ENCODE peak calls at places on chromosomes 4 and X, in six cellular contexts. One of them, this sample, is unnamed.

GRCh38 chr4:10243856-10244255 is 127.3 kb upstream of the WDR1 start:
- DNase-seq in neuronal stem cell: no peak
- DNase-seq in GM23248: no peak
- DNase-seq in gastrocnemius medialis: no peak
- DNase-seq in Peyer's patch: no peak
- DNase-seq in body of pancreas: no peak
- DNase-seq in this sample: no peak

GRCh38 chrX:67114635-67115034 is 429.2 kb upstream of the AR start:
- DNase-seq in neuronal stem cell: no peak
- DNase-seq in GM23248: no peak
- DNase-seq in gastrocnemius medialis: no peak
- DNase-seq in Peyer's patch: no peak
- DNase-seq in body of pancreas: no peak
- DNase-seq in this sample: no peak

GRCh38 chrX:21438792-21439191 is 64.6 kb downstream of the CNKSR2 start:
- DNase-seq in neuronal stem cell: no peak
- DNase-seq in GM23248: no peak
- DNase-seq in gastrocnemius medialis: no peak
- DNase-seq in Peyer's patch: no peak
- DNase-seq in body of pancreas: no peak
- DNase-seq in this sample: peak; percentile 19

GRCh38 chr4:41391271-41391670 is 134.5 kb downstream of the UCHL1 start:
- DNase-seq in neuronal stem cell: no peak
- DNase-seq in GM23248: no peak
- DNase-seq in gastrocnemius medialis: no peak
- DNase-seq in Peyer's patch: no peak
- DNase-seq in body of pancreas: no peak
- DNase-seq in this sample: no peak

GRCh38 chr4:95219109-95219508 is 329.7 kb downstream of the UNC5C start:
- DNase-seq in neuronal stem cell: no peak
- DNase-seq in GM23248: peak; percentile 91
- DNase-seq in gastrocnemius medialis: no peak
- DNase-seq in Peyer's patch: no peak
- DNase-seq in body of pancreas: no peak
- DNase-seq in this sample: no peak

GRCh38 chr4:122099896-122100295 is 52.2 kb upstream of the BLTP1 start:
- DNase-seq in neuronal stem cell: no peak
- DNase-seq in GM23248: peak; percentile 5
- DNase-seq in gastrocnemius medialis: no peak
- DNase-seq in Peyer's patch: no peak
- DNase-seq in body of pancreas: no peak
- DNase-seq in this sample: no peak

GRCh38 chr4:128241425-128241913 is 46.1 kb downstream of the PGRMC2 start:
- DNase-seq in neuronal stem cell: no peak
- DNase-seq in GM23248: peak; percentile 93
- DNase-seq in gastrocnemius medialis: no peak
- DNase-seq in Peyer's patch: no peak
- DNase-seq in body of pancreas: no peak
- DNase-seq in this sample: no peak

GRCh38 chr4:185587444-185588161 is 52.3 kb upstream of the PDLIM3 start:
- DNase-seq in neuronal stem cell: no peak
- DNase-seq in GM23248: no peak
- DNase-seq in gastrocnemius medialis: no peak
- DNase-seq in Peyer's patch: peak; percentile 38
- DNase-seq in body of pancreas: no peak
- DNase-seq in this sample: peak; percentile 71

GRCh38 chrX:97398030-97398551 is 514.4 kb downstream of the RPA4 start:
- DNase-seq in neuronal stem cell: no peak
- DNase-seq in GM23248: no peak
- DNase-seq in gastrocnemius medialis: no peak
- DNase-seq in Peyer's patch: no peak
- DNase-seq in body of pancreas: no peak
- DNase-seq in this sample: no peak

GRCh38 chr4:182023469-182023868 is 219.7 kb upstream of the TENM3 start:
- DNase-seq in neuronal stem cell: no peak
- DNase-seq in GM23248: no peak
- DNase-seq in gastrocnemius medialis: no peak
- DNase-seq in Peyer's patch: no peak
- DNase-seq in body of pancreas: no peak
- DNase-seq in this sample: no peak

GRCh38 chrX:16743604-16744325 is 24.4 kb downstream of the SYAP1 start:
- DNase-seq in neuronal stem cell: no peak
- DNase-seq in GM23248: peak; percentile 80
- DNase-seq in gastrocnemius medialis: no peak
- DNase-seq in Peyer's patch: no peak
- DNase-seq in body of pancreas: no peak
- DNase-seq in this sample: no peak

GRCh38 chr4:120718979-120719566 is 203.5 kb downstream of the PRDM5 start:
- DNase-seq in neuronal stem cell: no peak
- DNase-seq in GM23248: peak; percentile 65
- DNase-seq in gastrocnemius medialis: no peak
- DNase-seq in Peyer's patch: no peak
- DNase-seq in body of pancreas: no peak
- DNase-seq in this sample: peak; percentile 7

GRCh38 chrX:72576161-72576896 is 3.7 kb upstream of the HDAC8 start:
- DNase-seq in neuronal stem cell: no peak
- DNase-seq in GM23248: peak; percentile 70
- DNase-seq in gastrocnemius medialis: peak; percentile 6
- DNase-seq in Peyer's patch: no peak
- DNase-seq in body of pancreas: peak; percentile 26
- DNase-seq in this sample: no peak

GRCh38 chr4:46124773-46125172 is 919 bp upstream of the GABRG1 start:
- DNase-seq in neuronal stem cell: peak; percentile 79
- DNase-seq in GM23248: peak; percentile 1
- DNase-seq in gastrocnemius medialis: no peak
- DNase-seq in Peyer's patch: no peak
- DNase-seq in body of pancreas: peak; percentile 3
- DNase-seq in this sample: no peak

GRCh38 chrX:107549504-107549903 is 78.8 kb upstream of the PRPS1 start:
- DNase-seq in neuronal stem cell: no peak
- DNase-seq in GM23248: no peak
- DNase-seq in gastrocnemius medialis: no peak
- DNase-seq in Peyer's patch: no peak
- DNase-seq in body of pancreas: no peak
- DNase-seq in this sample: peak; percentile 32

GRCh38 chr4:112563431-112564200 is 47.6 kb upstream of the NEUROG2 start:
- DNase-seq in neuronal stem cell: no peak
- DNase-seq in GM23248: no peak
- DNase-seq in gastrocnemius medialis: no peak
- DNase-seq in Peyer's patch: no peak
- DNase-seq in body of pancreas: no peak
- DNase-seq in this sample: no peak

GRCh38 chr4:7739077-7739917 is 200.4 kb downstream of the AFAP1 start:
- DNase-seq in neuronal stem cell: no peak
- DNase-seq in GM23248: no peak
- DNase-seq in gastrocnemius medialis: no peak
- DNase-seq in Peyer's patch: no peak
- DNase-seq in body of pancreas: no peak
- DNase-seq in this sample: no peak

GRCh38 chr4:53935780-53936179 is 128.6 kb downstream of the CHIC2 start:
- DNase-seq in neuronal stem cell: no peak
- DNase-seq in GM23248: peak; percentile 84
- DNase-seq in gastrocnemius medialis: no peak
- DNase-seq in Peyer's patch: no peak
- DNase-seq in body of pancreas: no peak
- DNase-seq in this sample: no peak

GRCh38 chrX:137031517-137032377 is 2.0 kb downstream of the GPR101 start:
- DNase-seq in neuronal stem cell: no peak
- DNase-seq in GM23248: peak; percentile 55
- DNase-seq in gastrocnemius medialis: no peak
- DNase-seq in Peyer's patch: no peak
- DNase-seq in body of pancreas: no peak
- DNase-seq in this sample: peak; percentile 41

GRCh38 chr4:65344278-65344825 is 325.9 kb downstream of the EPHA5 start:
- DNase-seq in neuronal stem cell: no peak
- DNase-seq in GM23248: no peak
- DNase-seq in gastrocnemius medialis: no peak
- DNase-seq in Peyer's patch: no peak
- DNase-seq in body of pancreas: no peak
- DNase-seq in this sample: no peak

GRCh38 chr4:87982446-87982845 is 6.9 kb downstream of the SPP1 start:
- DNase-seq in neuronal stem cell: no peak
- DNase-seq in GM23248: no peak
- DNase-seq in gastrocnemius medialis: no peak
- DNase-seq in Peyer's patch: no peak
- DNase-seq in body of pancreas: no peak
- DNase-seq in this sample: no peak

GRCh38 chr4:20019310-20020015 is 232.2 kb upstream of the SLIT2 start:
- DNase-seq in neuronal stem cell: no peak
- DNase-seq in GM23248: peak; percentile 59
- DNase-seq in gastrocnemius medialis: no peak
- DNase-seq in Peyer's patch: no peak
- DNase-seq in body of pancreas: no peak
- DNase-seq in this sample: no peak

GRCh38 chrX:78527263-78527662 is 131.9 kb downstream of the RTL3 start:
- DNase-seq in neuronal stem cell: no peak
- DNase-seq in GM23248: peak; percentile 80
- DNase-seq in gastrocnemius medialis: no peak
- DNase-seq in Peyer's patch: no peak
- DNase-seq in body of pancreas: no peak
- DNase-seq in this sample: no peak

GRCh38 chr4:101790521-101791188 is at the start of gene BANK1:
- DNase-seq in neuronal stem cell: peak; percentile 46
- DNase-seq in GM23248: no peak
- DNase-seq in gastrocnemius medialis: no peak
- DNase-seq in Peyer's patch: peak; percentile 84
- DNase-seq in body of pancreas: peak; percentile 47
- DNase-seq in this sample: peak; percentile 16

GRCh38 chr4:113981591-113981990 is 2.1 kb upstream of the ARSJ start:
- DNase-seq in neuronal stem cell: no peak
- DNase-seq in GM23248: no peak
- DNase-seq in gastrocnemius medialis: no peak
- DNase-seq in Peyer's patch: no peak
- DNase-seq in body of pancreas: no peak
- DNase-seq in this sample: no peak

GRCh38 chr4:113979157-113979972 is at the start of gene ARSJ:
- DNase-seq in neuronal stem cell: peak; percentile 63
- DNase-seq in GM23248: peak; percentile 91
- DNase-seq in gastrocnemius medialis: no peak
- DNase-seq in Peyer's patch: no peak
- DNase-seq in body of pancreas: peak; percentile 61
- DNase-seq in this sample: no peak

GRCh38 chr4:113978561-113979156 is 788 bp downstream of the ARSJ start:
- DNase-seq in neuronal stem cell: no peak
- DNase-seq in GM23248: peak; percentile 21
- DNase-seq in gastrocnemius medialis: no peak
- DNase-seq in Peyer's patch: no peak
- DNase-seq in body of pancreas: no peak
- DNase-seq in this sample: no peak

GRCh38 chr4:113978105-113978504 is 1.3 kb downstream of the ARSJ start:
- DNase-seq in neuronal stem cell: no peak
- DNase-seq in GM23248: no peak
- DNase-seq in gastrocnemius medialis: no peak
- DNase-seq in Peyer's patch: no peak
- DNase-seq in body of pancreas: no peak
- DNase-seq in this sample: no peak

DNA sequence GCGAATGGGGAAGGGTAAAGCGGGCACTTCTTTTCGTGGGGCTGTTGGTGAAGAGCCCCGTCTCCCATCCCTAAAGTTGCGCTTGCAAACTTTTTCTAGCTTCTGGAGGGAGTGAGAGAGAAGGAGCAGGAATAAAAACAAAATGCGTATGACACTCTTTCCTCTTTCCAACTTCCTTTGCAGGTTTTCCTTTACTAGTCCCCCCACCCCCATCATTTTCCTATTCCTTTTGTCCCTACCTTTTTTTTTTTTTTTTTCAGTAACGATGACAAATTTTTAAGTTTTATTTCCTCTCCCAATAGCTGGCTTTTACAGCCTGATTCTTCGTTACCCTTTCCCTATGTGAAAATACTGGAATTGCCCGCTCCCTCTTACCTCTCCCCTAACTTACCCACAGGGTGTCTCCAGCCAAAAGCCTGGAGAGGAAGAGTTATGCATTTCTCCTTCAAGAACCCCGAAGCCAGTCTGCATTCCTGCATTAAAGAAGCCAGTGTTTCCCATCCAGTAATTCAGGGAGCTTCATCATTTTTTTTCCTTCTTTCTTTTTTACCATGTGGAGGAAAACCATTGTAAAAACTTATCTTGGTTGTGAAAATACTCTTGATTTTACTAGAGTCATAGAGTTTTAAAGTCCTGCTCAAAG is 647 bp upstream of the ARSJ start:
- DNase-seq in neuronal stem cell: no peak
- DNase-seq in GM23248: peak; percentile 34
- DNase-seq in gastrocnemius medialis: no peak
- DNase-seq in Peyer's patch: no peak
- DNase-seq in body of pancreas: no peak
- DNase-seq in this sample: no peak
- H3K4me3 ChIP-seq in neuronal stem cell: peak overlapping the region; percentile 47
- H3K4me3 ChIP-seq in GM23248: peak overlapping the region; percentile 89
- H3K4me3 ChIP-seq in gastrocnemius medialis: peak overlapping the region; percentile 61
- H3K4me3 ChIP-seq in Peyer's patch: peak overlapping the region; percentile 66
- H3K4me3 ChIP-seq in body of pancreas: peak overlapping the region; percentile 28
- H3K4me3 ChIP-seq in this sample: no peak overlapping the region

GRCh38 chr4:51895158-51895557 is 52.2 kb downstream of the DCUN1D4 start:
- DNase-seq in neuronal stem cell: no peak
- DNase-seq in GM23248: no peak
- DNase-seq in gastrocnemius medialis: no peak
- DNase-seq in Peyer's patch: no peak
- DNase-seq in body of pancreas: no peak
- DNase-seq in this sample: no peak
- H3K36me3 ChIP-seq in neuronal stem cell: peaks cover 87% of the 10 kb centered on the region
- H3K36me3 ChIP-seq in GM23248: peaks cover 34% of the 10 kb centered on the region
- H3K36me3 ChIP-seq in gastrocnemius medialis: peaks cover 19% of the 10 kb centered on the region
- H3K36me3 ChIP-seq in Peyer's patch: no peaks in the 10 kb centered on the region
- H3K36me3 ChIP-seq in body of pancreas: no peaks in the 10 kb centered on the region
- H3K36me3 ChIP-seq in this sample: peaks cover 16% of the 10 kb centered on the region

GRCh38 chr4:13531609-13531998 is 12.7 kb downstream of the NKX3-2 start:
- DNase-seq in neuronal stem cell: no peak
- DNase-seq in GM23248: no peak
- DNase-seq in gastrocnemius medialis: no peak
- DNase-seq in Peyer's patch: no peak
- DNase-seq in body of pancreas: no peak
- DNase-seq in this sample: no peak
- H3K4me3 ChIP-seq in neuronal stem cell: peak overlapping the region; percentile 18
- H3K4me3 ChIP-seq in GM23248: no peak overlapping the region
- H3K4me3 ChIP-seq in gastrocnemius medialis: no peak overlapping the region
- H3K4me3 ChIP-seq in Peyer's patch: no peak overlapping the region
- H3K4me3 ChIP-seq in body of pancreas: no peak overlapping the region
- H3K4me3 ChIP-seq in this sample: no peak overlapping the region

DNA sequence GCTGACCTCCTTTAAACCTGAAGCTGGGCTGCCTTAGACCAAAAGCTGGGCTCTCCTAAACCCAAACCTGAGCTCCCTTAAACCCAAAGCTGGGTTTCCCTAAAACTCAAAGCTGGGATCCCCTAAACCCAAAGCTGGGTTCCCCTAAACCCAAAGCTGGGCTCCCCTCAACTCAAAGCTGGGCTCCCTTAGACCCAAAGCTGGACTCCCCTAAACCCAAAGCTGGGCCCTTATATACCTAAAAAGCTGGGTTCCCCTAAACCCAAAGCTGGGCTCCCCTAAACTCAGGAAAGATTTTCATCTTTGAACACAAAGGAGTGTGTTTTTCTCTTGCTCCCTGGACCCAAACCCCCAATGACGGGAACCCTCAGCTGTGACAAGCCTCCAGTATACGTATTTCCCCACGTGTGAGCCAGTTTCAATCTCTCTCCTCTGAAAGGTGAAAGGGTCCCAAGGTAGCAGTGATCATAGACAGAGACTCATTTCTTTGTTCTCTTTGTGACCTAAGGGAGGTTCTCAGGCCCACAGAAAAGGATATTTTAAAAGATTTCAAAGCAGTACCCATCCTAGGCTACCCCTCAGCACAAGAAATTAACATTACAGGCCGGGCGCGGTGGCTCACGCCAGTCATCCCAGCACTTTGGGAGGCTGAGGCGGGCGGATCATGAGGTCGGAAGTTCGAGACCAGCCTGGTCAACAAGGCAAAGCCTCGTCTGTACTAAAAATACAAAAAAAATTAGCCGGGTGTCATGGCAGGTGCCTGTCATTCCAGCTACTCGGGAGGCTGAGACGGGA is 31.3 kb upstream of the ASMTL start:
- DNase-seq in neuronal stem cell: no peak
- DNase-seq in GM23248: no peak
- DNase-seq in gastrocnemius medialis: no peak
- DNase-seq in Peyer's patch: peak; percentile 16
- DNase-seq in body of pancreas: no peak
- DNase-seq in this sample: no peak
- H3K36me3 ChIP-seq in neuronal stem cell: no peaks in the 10 kb centered on the region
- H3K36me3 ChIP-seq in GM23248: no peaks in the 10 kb centered on the region
- H3K36me3 ChIP-seq in gastrocnemius medialis: no peaks in the 10 kb centered on the region
- H3K36me3 ChIP-seq in Peyer's patch: no peaks in the 10 kb centered on the region
- H3K36me3 ChIP-seq in body of pancreas: no peaks in the 10 kb centered on the region
- H3K36me3 ChIP-seq in this sample: peaks cover 29% of the 10 kb centered on the region

This sample was measured in CD4-positive, alpha-beta memory T cell.